ENCODE peak calls at places on chromosomes 1 and 21, in four cellular contexts. X, S, Q and A are unnamed samples.

GRCh38 chr1:8423702-8424538 is 106.0 kb downstream of the SLC45A1 start:
- DNase-seq in X (peak), S (peak), Q (peak), A (peak)

GRCh38 chr1:183039985-183040447 is 16.8 kb downstream of the LAMC1 start:
- DNase-seq in X (no peak), S (no peak), Q (no peak), A (no peak)

GRCh38 chr1:22747021-22747734 is 36.5 kb downstream of the EPHB2 start:
- DNase-seq in X (peak), S (no peak), Q (no peak), A (no peak)

GRCh38 chr1:236027096-236027495 is 37.8 kb downstream of the NID1 start:
- DNase-seq in X (no peak), S (no peak), Q (no peak), A (no peak)

GRCh38 chr1:101738475-101738874 is 258.3 kb downstream of the OLFM3 start:
- DNase-seq in X (peak), S (no peak), Q (no peak), A (no peak)

GRCh38 chr1:26936823-26937222 is 15.3 kb downstream of the NUDC start:
- DNase-seq in X (no peak), S (no peak), Q (no peak), A (no peak)

GRCh38 chr1:113226118-113226517 is 153.1 kb downstream of the LRIG2 start:
- DNase-seq in X (no peak), S (no peak), Q (no peak), A (no peak)

GRCh38 chr21:38773108-38774061 is 32.3 kb upstream of the ETS2 start:
- DNase-seq in X (peak), S (no peak), Q (no peak), A (no peak)

GRCh38 chr1:171438441-171438840 is 46.9 kb upstream of the PRRC2C start:
- DNase-seq in X (peak), S (no peak), Q (no peak), A (no peak)

GRCh38 chr1:156433032-156433431 is 64.0 kb downstream of the RHBG start:
- DNase-seq in X (no peak), S (no peak), Q (no peak), A (no peak)

GRCh38 chr1:7410156-7410555 is 360.9 kb upstream of the VAMP3 start:
- DNase-seq in X (no peak), S (no peak), Q (no peak), A (no peak)

GRCh38 chr1:33057095-33057494 is 20.4 kb upstream of the AK2 start:
- DNase-seq in X (no peak), S (no peak), Q (no peak), A (no peak)